ENCODE peak calls at places on chromosomes 4 and X, in six cellular contexts. One of them, this sample, is unnamed.

GRCh38 chr4:912548-913279 is 19.4 kb downstream of the GAK start:
- DNase-seq in H1: no peak
- DNase-seq in A549: no peak
- DNase-seq in IMR-90: no peak
- DNase-seq in K562: no peak
- DNase-seq in GM12878: no peak
- DNase-seq in this sample: no peak

GRCh38 chr4:143404555-143404954 is 67.9 kb downstream of the GAB1 start:
- DNase-seq in H1: no peak
- DNase-seq in A549: no peak
- DNase-seq in IMR-90: no peak
- DNase-seq in K562: no peak
- DNase-seq in GM12878: peak
- DNase-seq in this sample: no peak

GRCh38 chrX:72105436-72105835 is 26.3 kb downstream of the RTL5 start:
- DNase-seq in H1: no peak
- DNase-seq in A549: no peak
- DNase-seq in IMR-90: no peak
- DNase-seq in K562: no peak
- DNase-seq in GM12878: peak
- DNase-seq in this sample: no peak

GRCh38 chr4:89562715-89563114 is 255.1 kb upstream of the GPRIN3 start:
- DNase-seq in H1: no peak
- DNase-seq in A549: no peak
- DNase-seq in IMR-90: peak
- DNase-seq in K562: no peak
- DNase-seq in GM12878: no peak
- DNase-seq in this sample: no peak

GRCh38 chr4:99043346-99043745 is 45.2 kb downstream of the ADH5 start:
- DNase-seq in H1: no peak
- DNase-seq in A549: no peak
- DNase-seq in IMR-90: no peak
- DNase-seq in K562: no peak
- DNase-seq in GM12878: no peak
- DNase-seq in this sample: no peak

GRCh38 chrX:42664706-42665105 is 113.3 kb downstream of the PPP1R2C start:
- DNase-seq in H1: no peak
- DNase-seq in A549: no peak
- DNase-seq in IMR-90: no peak
- DNase-seq in K562: no peak
- DNase-seq in GM12878: no peak
- DNase-seq in this sample: no peak

GRCh38 chr4:159451006-159451405 is 348.1 kb downstream of the RAPGEF2 start:
- DNase-seq in H1: no peak
- DNase-seq in A549: no peak
- DNase-seq in IMR-90: peak
- DNase-seq in K562: no peak
- DNase-seq in GM12878: no peak
- DNase-seq in this sample: no peak

GRCh38 chr4:76090241-76090691 is 15.8 kb downstream of the ART3 start:
- DNase-seq in H1: no peak
- DNase-seq in A549: no peak
- DNase-seq in IMR-90: peak
- DNase-seq in K562: peak
- DNase-seq in GM12878: no peak
- DNase-seq in this sample: peak

GRCh38 chr4:1502976-1503375 is 96.7 kb upstream of the NKX1-1 start:
- DNase-seq in H1: peak
- DNase-seq in A549: no peak
- DNase-seq in IMR-90: no peak
- DNase-seq in K562: no peak
- DNase-seq in GM12878: no peak
- DNase-seq in this sample: peak

GRCh38 chrX:53678667-53679066 is 7.9 kb downstream of the HUWE1 start:
- DNase-seq in H1: no peak
- DNase-seq in A549: peak
- DNase-seq in IMR-90: no peak
- DNase-seq in K562: no peak
- DNase-seq in GM12878: no peak
- DNase-seq in this sample: no peak
- TF ChIP-seq CTCF in H1: no peak
- TF ChIP-seq CTCF in A549: no peak
- TF ChIP-seq CTCF in IMR-90: no peak
- TF ChIP-seq CTCF in K562: no peak
- TF ChIP-seq CTCF in GM12878: peak
- TF ChIP-seq CTCF in this sample: peak

GRCh38 chrX:130179170-130179569 is 7.4 kb downstream of the RAB33A start:
- DNase-seq in H1: no peak
- DNase-seq in A549: no peak
- DNase-seq in IMR-90: no peak
- DNase-seq in K562: peak
- DNase-seq in GM12878: no peak
- DNase-seq in this sample: no peak

GRCh38 chrX:130176942-130177341 is 5.2 kb downstream of the RAB33A start:
- DNase-seq in H1: no peak
- DNase-seq in A549: no peak
- DNase-seq in IMR-90: no peak
- DNase-seq in K562: no peak
- DNase-seq in GM12878: no peak
- DNase-seq in this sample: no peak

GRCh38 chrX:130176354-130176776 is 4.6 kb downstream of the RAB33A start:
- DNase-seq in H1: no peak
- DNase-seq in A549: no peak
- DNase-seq in IMR-90: peak
- DNase-seq in K562: no peak
- DNase-seq in GM12878: peak
- DNase-seq in this sample: no peak

GRCh38 chrX:130184168-130184567 is 12.4 kb downstream of the RAB33A start:
- DNase-seq in H1: no peak
- DNase-seq in A549: no peak
- DNase-seq in IMR-90: no peak
- DNase-seq in K562: no peak
- DNase-seq in GM12878: no peak
- DNase-seq in this sample: no peak

DNA sequence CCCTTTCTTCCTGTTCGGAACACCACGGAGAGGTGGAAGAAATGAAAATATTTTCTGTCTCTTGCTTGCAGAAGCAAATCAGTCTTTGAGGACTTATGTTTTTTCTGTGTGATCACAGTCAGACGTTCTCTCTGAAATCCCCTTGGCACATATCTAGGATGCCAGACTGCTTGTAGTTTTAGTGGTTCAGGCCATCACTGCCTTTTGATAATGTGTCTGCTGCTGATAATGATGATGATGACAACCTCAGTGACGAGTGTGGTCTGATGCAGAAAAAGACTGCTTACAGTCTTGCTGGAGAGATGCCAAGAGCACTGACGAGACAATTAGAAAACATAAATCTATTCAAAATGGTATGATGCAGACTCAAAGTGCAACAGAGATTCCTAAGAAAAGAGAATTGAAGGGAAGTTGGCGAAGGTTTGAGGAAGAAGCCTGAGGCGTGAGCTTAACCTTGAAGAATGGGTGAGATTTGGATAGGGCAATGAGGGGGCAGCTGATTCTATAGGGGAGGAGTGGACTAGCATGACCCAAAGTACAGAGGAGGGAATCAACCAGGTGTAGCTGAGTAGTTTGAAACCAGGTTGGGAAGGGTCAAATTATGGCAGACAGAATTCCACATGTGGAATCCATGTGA is 7.9 kb downstream of the RAB33A start:
- DNase-seq in H1: no peak
- DNase-seq in A549: no peak
- DNase-seq in IMR-90: peak
- DNase-seq in K562: peak
- DNase-seq in GM12878: no peak
- DNase-seq in this sample: no peak
- TF ChIP-seq RFX5 in H1: no peak
- TF ChIP-seq RFX5 in A549: no peak
- TF ChIP-seq RFX5 in IMR-90: no peak
- TF ChIP-seq RFX5 in K562: no peak
- TF ChIP-seq RFX5 in GM12878: no peak
- TF ChIP-seq RFX5 in this sample: no peak

GRCh38 chr4:78949735-78950134 is 10.5 kb upstream of the PAQR3 start:
- DNase-seq in H1: no peak
- DNase-seq in A549: no peak
- DNase-seq in IMR-90: no peak
- DNase-seq in K562: no peak
- DNase-seq in GM12878: no peak
- DNase-seq in this sample: no peak

GRCh38 chr4:78956979-78957378 is 17.7 kb upstream of the PAQR3 start:
- DNase-seq in H1: no peak
- DNase-seq in A549: no peak
- DNase-seq in IMR-90: no peak
- DNase-seq in K562: no peak
- DNase-seq in GM12878: no peak
- DNase-seq in this sample: no peak

GRCh38 chr4:78953231-78953630 is 14.0 kb upstream of the PAQR3 start:
- DNase-seq in H1: no peak
- DNase-seq in A549: no peak
- DNase-seq in IMR-90: no peak
- DNase-seq in K562: no peak
- DNase-seq in GM12878: no peak
- DNase-seq in this sample: no peak

GRCh38 chr4:78951862-78952472 is 12.7 kb upstream of the PAQR3 start:
- DNase-seq in H1: no peak
- DNase-seq in A549: peak
- DNase-seq in IMR-90: peak
- DNase-seq in K562: peak
- DNase-seq in GM12878: no peak
- DNase-seq in this sample: peak

GRCh38 chr4:78954048-78954666 is 14.9 kb upstream of the PAQR3 start:
- DNase-seq in H1: no peak
- DNase-seq in A549: no peak
- DNase-seq in IMR-90: no peak
- DNase-seq in K562: peak
- DNase-seq in GM12878: no peak
- DNase-seq in this sample: peak
- TF ChIP-seq CTCF in H1: peak
- TF ChIP-seq CTCF in A549: peak
- TF ChIP-seq CTCF in IMR-90: peak
- TF ChIP-seq CTCF in K562: peak
- TF ChIP-seq CTCF in GM12878: peak
- TF ChIP-seq CTCF in this sample: peak

GRCh38 chrX:37613898-37614297 is 42.4 kb downstream of the LANCL3 start:
- DNase-seq in H1: no peak
- DNase-seq in A549: no peak
- DNase-seq in IMR-90: no peak
- DNase-seq in K562: no peak
- DNase-seq in GM12878: no peak
- DNase-seq in this sample: no peak

GRCh38 chrX:37603938-37604409 is 32.5 kb downstream of the LANCL3 start:
- DNase-seq in H1: no peak
- DNase-seq in A549: no peak
- DNase-seq in IMR-90: no peak
- DNase-seq in K562: no peak
- DNase-seq in GM12878: peak
- DNase-seq in this sample: no peak

GRCh38 chrX:37609727-37610126 is 38.3 kb downstream of the LANCL3 start:
- DNase-seq in H1: no peak
- DNase-seq in A549: no peak
- DNase-seq in IMR-90: no peak
- DNase-seq in K562: no peak
- DNase-seq in GM12878: no peak
- DNase-seq in this sample: no peak

GRCh38 chrX:37608156-37608555 is 36.7 kb downstream of the LANCL3 start:
- DNase-seq in H1: no peak
- DNase-seq in A549: no peak
- DNase-seq in IMR-90: no peak
- DNase-seq in K562: no peak
- DNase-seq in GM12878: no peak
- DNase-seq in this sample: no peak
- TF ChIP-seq RFX5 in H1: no peak
- TF ChIP-seq RFX5 in A549: no peak
- TF ChIP-seq RFX5 in IMR-90: no peak
- TF ChIP-seq RFX5 in K562: no peak
- TF ChIP-seq RFX5 in GM12878: no peak
- TF ChIP-seq RFX5 in this sample: no peak

GRCh38 chrX:19040373-19040772 is 56.5 kb upstream of the PHKA2 start:
- DNase-seq in H1: no peak
- DNase-seq in A549: no peak
- DNase-seq in IMR-90: no peak
- DNase-seq in K562: no peak
- DNase-seq in GM12878: no peak
- DNase-seq in this sample: no peak
- TF ChIP-seq CTCF in H1: no peak
- TF ChIP-seq CTCF in A549: peak
- TF ChIP-seq CTCF in IMR-90: peak
- TF ChIP-seq CTCF in K562: no peak
- TF ChIP-seq CTCF in GM12878: peak
- TF ChIP-seq CTCF in this sample: peak

DNA sequence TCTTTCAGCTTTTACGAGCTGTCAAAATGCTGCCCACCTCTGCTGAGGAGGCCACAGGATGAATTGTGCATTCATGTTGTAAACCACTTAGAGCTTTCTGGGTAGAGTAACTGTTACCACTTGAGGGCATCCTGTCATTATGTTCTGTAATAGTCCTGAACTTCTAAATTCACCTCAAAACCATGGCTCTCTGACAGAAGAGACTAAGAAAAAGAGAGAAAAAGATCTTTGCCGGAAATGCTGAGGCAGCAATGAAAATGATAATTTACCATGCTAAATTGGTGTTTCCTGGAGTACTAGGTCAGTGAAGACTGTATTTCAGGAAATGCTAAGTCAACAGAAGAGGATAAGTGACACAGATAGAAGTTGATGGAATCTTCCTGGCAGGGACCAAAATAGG is 942.3 kb upstream of the SLIT2 start:
- DNase-seq in H1: no peak
- DNase-seq in A549: no peak
- DNase-seq in IMR-90: peak
- DNase-seq in K562: no peak
- DNase-seq in GM12878: no peak
- DNase-seq in this sample: no peak
- TF ChIP-seq RFX5 in H1: no peak
- TF ChIP-seq RFX5 in A549: no peak
- TF ChIP-seq RFX5 in IMR-90: no peak
- TF ChIP-seq RFX5 in K562: no peak
- TF ChIP-seq RFX5 in GM12878: no peak
- TF ChIP-seq RFX5 in this sample: no peak

GRCh38 chr4:177546745-177547144 is 104.5 kb upstream of the AGA start:
- DNase-seq in H1: no peak
- DNase-seq in A549: no peak
- DNase-seq in IMR-90: peak
- DNase-seq in K562: no peak
- DNase-seq in GM12878: no peak
- DNase-seq in this sample: no peak

GRCh38 chr4:177547985-177548384 is 105.7 kb upstream of the AGA start:
- DNase-seq in H1: no peak
- DNase-seq in A549: no peak
- DNase-seq in IMR-90: no peak
- DNase-seq in K562: no peak
- DNase-seq in GM12878: no peak
- DNase-seq in this sample: no peak
- TF ChIP-seq CTCF in H1: no peak
- TF ChIP-seq CTCF in A549: no peak
- TF ChIP-seq CTCF in IMR-90: no peak
- TF ChIP-seq CTCF in K562: no peak
- TF ChIP-seq CTCF in GM12878: no peak
- TF ChIP-seq CTCF in this sample: peak

GRCh38 chr4:16120720-16121119 is 36.9 kb upstream of the PROM1 start:
- DNase-seq in H1: no peak
- DNase-seq in A549: no peak
- DNase-seq in IMR-90: peak
- DNase-seq in K562: no peak
- DNase-seq in GM12878: no peak
- DNase-seq in this sample: no peak
- TF ChIP-seq RFX5 in H1: no peak
- TF ChIP-seq RFX5 in A549: no peak
- TF ChIP-seq RFX5 in IMR-90: no peak
- TF ChIP-seq RFX5 in K562: no peak
- TF ChIP-seq RFX5 in GM12878: no peak
- TF ChIP-seq RFX5 in this sample: no peak